ENCODE peak calls at places on chromosomes 3 and 15, in five cellular contexts. One of them, this sample, is unnamed.

GRCh38 chr15:29449136-29449535 is 179.5 kb upstream of the NSMCE3 start:
- DNase-seq in left cardiac atrium: no peak
- DNase-seq in EL: no peak
- DNase-seq in stimulated activated CD4-positive, alpha-beta T cell treated with anti-CD3 and anti-CD28 coated beads, TNF-alpha, amount 100 ng/mL, for 1 hour: no peak
- DNase-seq in B cell: no peak
- DNase-seq in this sample: no peak

GRCh38 chr3:65573548-65574116 is 465.1 kb downstream of the MAGI1 start:
- DNase-seq in left cardiac atrium: no peak
- DNase-seq in EL: no peak
- DNase-seq in stimulated activated CD4-positive, alpha-beta T cell treated with anti-CD3 and anti-CD28 coated beads, TNF-alpha, amount 100 ng/mL, for 1 hour: no peak
- DNase-seq in B cell: no peak
- DNase-seq in this sample: no peak

GRCh38 chr15:94747510-94747909 is 516.1 kb downstream of the MCTP2 start:
- DNase-seq in left cardiac atrium: no peak
- DNase-seq in EL: no peak
- DNase-seq in stimulated activated CD4-positive, alpha-beta T cell treated with anti-CD3 and anti-CD28 coated beads, TNF-alpha, amount 100 ng/mL, for 1 hour: no peak
- DNase-seq in B cell: no peak
- DNase-seq in this sample: no peak

GRCh38 chr3:146966124-146966523 is 361.0 kb upstream of the PLSCR5 start:
- DNase-seq in left cardiac atrium: no peak
- DNase-seq in EL: no peak
- DNase-seq in stimulated activated CD4-positive, alpha-beta T cell treated with anti-CD3 and anti-CD28 coated beads, TNF-alpha, amount 100 ng/mL, for 1 hour: no peak
- DNase-seq in B cell: no peak
- DNase-seq in this sample: no peak

GRCh38 chr15:80619677-80620076 is 75.4 kb upstream of the ABHD17C start:
- DNase-seq in left cardiac atrium: no peak
- DNase-seq in EL: peak
- DNase-seq in stimulated activated CD4-positive, alpha-beta T cell treated with anti-CD3 and anti-CD28 coated beads, TNF-alpha, amount 100 ng/mL, for 1 hour: no peak
- DNase-seq in B cell: no peak
- DNase-seq in this sample: no peak

GRCh38 chr3:143334231-143334630 is 214.7 kb downstream of the CHST2 start:
- DNase-seq in left cardiac atrium: no peak
- DNase-seq in EL: no peak
- DNase-seq in stimulated activated CD4-positive, alpha-beta T cell treated with anti-CD3 and anti-CD28 coated beads, TNF-alpha, amount 100 ng/mL, for 1 hour: no peak
- DNase-seq in B cell: no peak
- DNase-seq in this sample: no peak

GRCh38 chr15:69060744-69061143 is 46.2 kb downstream of the NOX5 start:
- DNase-seq in left cardiac atrium: no peak
- DNase-seq in EL: no peak
- DNase-seq in stimulated activated CD4-positive, alpha-beta T cell treated with anti-CD3 and anti-CD28 coated beads, TNF-alpha, amount 100 ng/mL, for 1 hour: no peak
- DNase-seq in B cell: no peak
- DNase-seq in this sample: no peak

GRCh38 chr15:49490963-49491362 is 67.9 kb downstream of the FGF7 start:
- DNase-seq in left cardiac atrium: no peak
- DNase-seq in EL: no peak
- DNase-seq in stimulated activated CD4-positive, alpha-beta T cell treated with anti-CD3 and anti-CD28 coated beads, TNF-alpha, amount 100 ng/mL, for 1 hour: no peak
- DNase-seq in B cell: no peak
- DNase-seq in this sample: no peak

GRCh38 chr15:63348392-63348791 is 33.3 kb downstream of the CA12 start:
- DNase-seq in left cardiac atrium: peak
- DNase-seq in EL: peak
- DNase-seq in stimulated activated CD4-positive, alpha-beta T cell treated with anti-CD3 and anti-CD28 coated beads, TNF-alpha, amount 100 ng/mL, for 1 hour: no peak
- DNase-seq in B cell: peak
- DNase-seq in this sample: no peak

GRCh38 chr3:184582998-184583344 is 21.4 kb downstream of the EPHB3 start:
- DNase-seq in left cardiac atrium: no peak
- DNase-seq in EL: no peak
- DNase-seq in stimulated activated CD4-positive, alpha-beta T cell treated with anti-CD3 and anti-CD28 coated beads, TNF-alpha, amount 100 ng/mL, for 1 hour: no peak
- DNase-seq in B cell: no peak
- DNase-seq in this sample: no peak

GRCh38 chr3:69182588-69183299 is 60.3 kb upstream of the LMOD3 start:
- DNase-seq in left cardiac atrium: no peak
- DNase-seq in EL: peak
- DNase-seq in stimulated activated CD4-positive, alpha-beta T cell treated with anti-CD3 and anti-CD28 coated beads, TNF-alpha, amount 100 ng/mL, for 1 hour: no peak
- DNase-seq in B cell: no peak
- DNase-seq in this sample: no peak

GRCh38 chr3:188090626-188091309 is 63.2 kb upstream of the LPP start:
- DNase-seq in left cardiac atrium: no peak
- DNase-seq in EL: no peak
- DNase-seq in stimulated activated CD4-positive, alpha-beta T cell treated with anti-CD3 and anti-CD28 coated beads, TNF-alpha, amount 100 ng/mL, for 1 hour: no peak
- DNase-seq in B cell: no peak
- DNase-seq in this sample: no peak

GRCh38 chr3:191688756-191689433 is 227.9 kb downstream of the PYDC2 start:
- DNase-seq in left cardiac atrium: no peak
- DNase-seq in EL: no peak
- DNase-seq in stimulated activated CD4-positive, alpha-beta T cell treated with anti-CD3 and anti-CD28 coated beads, TNF-alpha, amount 100 ng/mL, for 1 hour: no peak
- DNase-seq in B cell: no peak
- DNase-seq in this sample: no peak

GRCh38 chr3:14262212-14262611 is 83.6 kb downstream of the LSM3 start:
- DNase-seq in left cardiac atrium: no peak
- DNase-seq in EL: no peak
- DNase-seq in stimulated activated CD4-positive, alpha-beta T cell treated with anti-CD3 and anti-CD28 coated beads, TNF-alpha, amount 100 ng/mL, for 1 hour: no peak
- DNase-seq in B cell: no peak
- DNase-seq in this sample: no peak

GRCh38 chr15:66389859-66390382 is 3.2 kb downstream of the MAP2K1 start:
- DNase-seq in left cardiac atrium: no peak
- DNase-seq in EL: peak
- DNase-seq in stimulated activated CD4-positive, alpha-beta T cell treated with anti-CD3 and anti-CD28 coated beads, TNF-alpha, amount 100 ng/mL, for 1 hour: no peak
- DNase-seq in B cell: peak
- DNase-seq in this sample: no peak

GRCh38 chr3:30630238-30631030 is 24.0 kb downstream of the TGFBR2 start:
- DNase-seq in left cardiac atrium: no peak
- DNase-seq in EL: no peak
- DNase-seq in stimulated activated CD4-positive, alpha-beta T cell treated with anti-CD3 and anti-CD28 coated beads, TNF-alpha, amount 100 ng/mL, for 1 hour: no peak
- DNase-seq in B cell: no peak
- DNase-seq in this sample: no peak

GRCh38 chr3:15755181-15755580 is 42.6 kb downstream of the ANKRD28 start:
- DNase-seq in left cardiac atrium: no peak
- DNase-seq in EL: no peak
- DNase-seq in stimulated activated CD4-positive, alpha-beta T cell treated with anti-CD3 and anti-CD28 coated beads, TNF-alpha, amount 100 ng/mL, for 1 hour: no peak
- DNase-seq in B cell: no peak
- DNase-seq in this sample: no peak

GRCh38 chr3:133379926-133380325 is 19.9 kb upstream of the BFSP2 start:
- DNase-seq in left cardiac atrium: no peak
- DNase-seq in EL: no peak
- DNase-seq in stimulated activated CD4-positive, alpha-beta T cell treated with anti-CD3 and anti-CD28 coated beads, TNF-alpha, amount 100 ng/mL, for 1 hour: no peak
- DNase-seq in B cell: no peak
- DNase-seq in this sample: no peak

GRCh38 chr3:149605902-149606301 is 51.9 kb downstream of the WWTR1 start:
- DNase-seq in left cardiac atrium: no peak
- DNase-seq in EL: peak
- DNase-seq in stimulated activated CD4-positive, alpha-beta T cell treated with anti-CD3 and anti-CD28 coated beads, TNF-alpha, amount 100 ng/mL, for 1 hour: no peak
- DNase-seq in B cell: no peak
- DNase-seq in this sample: no peak

GRCh38 chr3:162436826-162437225 is 940.2 kb downstream of the OTOL1 start:
- DNase-seq in left cardiac atrium: no peak
- DNase-seq in EL: no peak
- DNase-seq in stimulated activated CD4-positive, alpha-beta T cell treated with anti-CD3 and anti-CD28 coated beads, TNF-alpha, amount 100 ng/mL, for 1 hour: no peak
- DNase-seq in B cell: no peak
- DNase-seq in this sample: no peak

GRCh38 chr3:170785454-170785853 is 84.5 kb downstream of the RPL22L1 start:
- DNase-seq in left cardiac atrium: no peak
- DNase-seq in EL: no peak
- DNase-seq in stimulated activated CD4-positive, alpha-beta T cell treated with anti-CD3 and anti-CD28 coated beads, TNF-alpha, amount 100 ng/mL, for 1 hour: no peak
- DNase-seq in B cell: no peak
- DNase-seq in this sample: no peak

GRCh38 chr3:133268772-133269171 is 131.1 kb upstream of the BFSP2 start:
- DNase-seq in left cardiac atrium: no peak
- DNase-seq in EL: no peak
- DNase-seq in stimulated activated CD4-positive, alpha-beta T cell treated with anti-CD3 and anti-CD28 coated beads, TNF-alpha, amount 100 ng/mL, for 1 hour: no peak
- DNase-seq in B cell: no peak
- DNase-seq in this sample: no peak

GRCh38 chr3:33439421-33440327 is 531 bp downstream of the UBP1 start:
- DNase-seq in left cardiac atrium: peak
- DNase-seq in EL: peak
- DNase-seq in stimulated activated CD4-positive, alpha-beta T cell treated with anti-CD3 and anti-CD28 coated beads, TNF-alpha, amount 100 ng/mL, for 1 hour: no peak
- DNase-seq in B cell: peak
- DNase-seq in this sample: peak

GRCh38 chr3:11554666-11555065 is 89.0 kb downstream of the VGLL4 start:
- DNase-seq in left cardiac atrium: no peak
- DNase-seq in EL: no peak
- DNase-seq in stimulated activated CD4-positive, alpha-beta T cell treated with anti-CD3 and anti-CD28 coated beads, TNF-alpha, amount 100 ng/mL, for 1 hour: no peak
- DNase-seq in B cell: no peak
- DNase-seq in this sample: no peak

This sample was measured in anterior cingulate cortex.